ENCODE peak calls at places on chromosomes 1 and 21, in seven cellular contexts. One of them, this sample, is unnamed.

GRCh38 chr1:78236711-78237110 is 190.9 kb downstream of the GIPC2 start:
- DNase-seq in G401: no peak
- DNase-seq in LoVo: peak; percentile 5
- DNase-seq in NCI-H146: no peak
- DNase-seq in activated T-cell treated with anti-CD3 and anti-CD28 coated beads for 1 hour: no peak
- DNase-seq in non-pigmented ciliary epithelial cell: no peak
- DNase-seq in A673: no peak
- DNase-seq in this sample: no peak

GRCh38 chr21:15444118-15444960 is 285.4 kb upstream of the USP25 start:
- DNase-seq in G401: peak; percentile 7
- DNase-seq in activated T-cell treated with anti-CD3 and anti-CD28 coated beads for 1 hour: no peak
- DNase-seq in non-pigmented ciliary epithelial cell: no peak
- DNase-seq in A673: no peak
- DNase-seq in NCI-H146: no peak
- DNase-seq in LoVo: no peak
- DNase-seq in this sample: no peak

GRCh38 chr21:23639726-23640125 is 1967.6 kb downstream of the MRPL39 start:
- DNase-seq in A673: no peak
- DNase-seq in G401: no peak
- DNase-seq in LoVo: no peak
- DNase-seq in activated T-cell treated with anti-CD3 and anti-CD28 coated beads for 1 hour: no peak
- DNase-seq in non-pigmented ciliary epithelial cell: no peak
- DNase-seq in NCI-H146: no peak
- DNase-seq in this sample: no peak

GRCh38 chr1:174289644-174290310 is 130.5 kb downstream of the RABGAP1L start:
- DNase-seq in LoVo: no peak
- DNase-seq in A673: no peak
- DNase-seq in G401: no peak
- DNase-seq in non-pigmented ciliary epithelial cell: no peak
- DNase-seq in activated T-cell treated with anti-CD3 and anti-CD28 coated beads for 1 hour: no peak
- DNase-seq in NCI-H146: no peak
- DNase-seq in this sample: no peak

GRCh38 chr21:15229390-15229789 is 164.6 kb upstream of the NRIP1 start:
- DNase-seq in G401: no peak
- DNase-seq in non-pigmented ciliary epithelial cell: no peak
- DNase-seq in LoVo: no peak
- DNase-seq in NCI-H146: no peak
- DNase-seq in A673: no peak
- DNase-seq in activated T-cell treated with anti-CD3 and anti-CD28 coated beads for 1 hour: no peak
- DNase-seq in this sample: no peak

GRCh38 chr1:162302246-162302645 is 74.4 kb downstream of the SPATA46 start:
- DNase-seq in NCI-H146: no peak
- DNase-seq in non-pigmented ciliary epithelial cell: no peak
- DNase-seq in A673: peak; percentile 66
- DNase-seq in activated T-cell treated with anti-CD3 and anti-CD28 coated beads for 1 hour: no peak
- DNase-seq in G401: no peak
- DNase-seq in LoVo: no peak
- DNase-seq in this sample: no peak

GRCh38 chr1:226723640-226724532 is 15.2 kb downstream of the ITPKB start:
- DNase-seq in NCI-H146: peak; percentile 85
- DNase-seq in activated T-cell treated with anti-CD3 and anti-CD28 coated beads for 1 hour: no peak
- DNase-seq in non-pigmented ciliary epithelial cell: no peak
- DNase-seq in LoVo: no peak
- DNase-seq in G401: no peak
- DNase-seq in A673: peak; percentile 85
- DNase-seq in this sample: no peak

GRCh38 chr1:147542549-147542857 is 1.2 kb downstream of the BCL9 start:
- DNase-seq in non-pigmented ciliary epithelial cell: no peak
- DNase-seq in NCI-H146: no peak
- DNase-seq in A673: no peak
- DNase-seq in activated T-cell treated with anti-CD3 and anti-CD28 coated beads for 1 hour: no peak
- DNase-seq in G401: no peak
- DNase-seq in LoVo: no peak
- DNase-seq in this sample: no peak

GRCh38 chr21:45889115-45889708 is 92.4 kb upstream of the COL6A1 start:
- DNase-seq in NCI-H146: no peak
- DNase-seq in activated T-cell treated with anti-CD3 and anti-CD28 coated beads for 1 hour: no peak
- DNase-seq in LoVo: no peak
- DNase-seq in G401: peak; percentile 54
- DNase-seq in non-pigmented ciliary epithelial cell: no peak
- DNase-seq in A673: no peak
- DNase-seq in this sample: no peak